ENCODE peak calls at places on chromosomes 1 and 21, in ten cellular contexts. One of them, this sample, is unnamed. For H3K9me3 and H3K27me3, the result is how much of the 10 kb centered on the place peaks cover.

GRCh38 chr1:37549341-37549740 is 4.8 kb downstream of the SNIP1 start:
- DNase-seq in right lobe of liver: no peak
- DNase-seq in IMR-90: peak
- DNase-seq in endodermal cell: no peak
- DNase-seq in tibial artery: peak
- DNase-seq in uterus: no peak
- DNase-seq in lower lobe of right lung: no peak
- DNase-seq in neural progenitor cell: no peak
- DNase-seq in thoracic aorta: no peak
- DNase-seq in body of pancreas: no peak
- DNase-seq in this sample: no peak

GRCh38 chr1:241473026-241473425 is 46.5 kb downstream of the FH start:
- DNase-seq in thoracic aorta: no peak
- DNase-seq in endodermal cell: no peak
- DNase-seq in IMR-90: no peak
- DNase-seq in right lobe of liver: no peak
- DNase-seq in body of pancreas: no peak
- DNase-seq in uterus: no peak
- DNase-seq in tibial artery: no peak
- DNase-seq in neural progenitor cell: no peak
- DNase-seq in lower lobe of right lung: no peak
- DNase-seq in this sample: no peak

GRCh38 chr1:55040083-55040952 is 970 bp downstream of the PCSK9 start:
- DNase-seq in body of pancreas: peak
- DNase-seq in neural progenitor cell: peak
- DNase-seq in uterus: no peak
- DNase-seq in endodermal cell: peak
- DNase-seq in IMR-90: no peak
- DNase-seq in lower lobe of right lung: no peak
- DNase-seq in thoracic aorta: no peak
- DNase-seq in right lobe of liver: peak
- DNase-seq in tibial artery: peak
- DNase-seq in this sample: no peak

GRCh38 chr1:196858811-196859210 is 29.0 kb upstream of the CFHR4 start:
- DNase-seq in IMR-90: no peak
- DNase-seq in tibial artery: no peak
- DNase-seq in lower lobe of right lung: no peak
- DNase-seq in body of pancreas: no peak
- DNase-seq in endodermal cell: no peak
- DNase-seq in right lobe of liver: no peak
- DNase-seq in thoracic aorta: no peak
- DNase-seq in uterus: no peak
- DNase-seq in neural progenitor cell: no peak
- DNase-seq in this sample: no peak

GRCh38 chr1:115411388-115412063 is 73.5 kb upstream of the NGF start:
- DNase-seq in tibial artery: no peak
- DNase-seq in endodermal cell: no peak
- DNase-seq in right lobe of liver: no peak
- DNase-seq in body of pancreas: no peak
- DNase-seq in thoracic aorta: no peak
- DNase-seq in lower lobe of right lung: no peak
- DNase-seq in uterus: no peak
- DNase-seq in IMR-90: peak
- DNase-seq in neural progenitor cell: no peak
- DNase-seq in this sample: no peak

GRCh38 chr1:45586769-45587168 is 2.9 kb downstream of the NASP start:
- DNase-seq in tibial artery: no peak
- DNase-seq in lower lobe of right lung: no peak
- DNase-seq in thoracic aorta: no peak
- DNase-seq in body of pancreas: no peak
- DNase-seq in neural progenitor cell: no peak
- DNase-seq in endodermal cell: no peak
- DNase-seq in right lobe of liver: no peak
- DNase-seq in IMR-90: no peak
- DNase-seq in uterus: no peak
- DNase-seq in this sample: no peak

GRCh38 chr21:45055861-45056260 is 18.5 kb upstream of the ADARB1 start:
- DNase-seq in endodermal cell: no peak
- DNase-seq in lower lobe of right lung: no peak
- DNase-seq in neural progenitor cell: no peak
- DNase-seq in tibial artery: peak
- DNase-seq in uterus: no peak
- DNase-seq in right lobe of liver: no peak
- DNase-seq in body of pancreas: no peak
- DNase-seq in thoracic aorta: no peak
- DNase-seq in IMR-90: peak
- DNase-seq in this sample: no peak

GRCh38 chr1:192224846-192225245 is 66.6 kb downstream of the RGS18 start:
- DNase-seq in lower lobe of right lung: no peak
- DNase-seq in uterus: no peak
- DNase-seq in IMR-90: no peak
- DNase-seq in tibial artery: no peak
- DNase-seq in body of pancreas: no peak
- DNase-seq in right lobe of liver: no peak
- DNase-seq in endodermal cell: no peak
- DNase-seq in neural progenitor cell: no peak
- DNase-seq in thoracic aorta: no peak
- DNase-seq in this sample: no peak

GRCh38 chr1:97138515-97139032 is 417.0 kb downstream of the PTBP2 start:
- DNase-seq in right lobe of liver: no peak
- DNase-seq in body of pancreas: no peak
- DNase-seq in uterus: no peak
- DNase-seq in endodermal cell: no peak
- DNase-seq in tibial artery: no peak
- DNase-seq in lower lobe of right lung: no peak
- DNase-seq in IMR-90: no peak
- DNase-seq in neural progenitor cell: no peak
- DNase-seq in thoracic aorta: no peak
- DNase-seq in this sample: no peak

GRCh38 chr1:228917342-228917741 is 182.1 kb downstream of the RHOU start:
- DNase-seq in uterus: no peak
- DNase-seq in lower lobe of right lung: no peak
- DNase-seq in endodermal cell: no peak
- DNase-seq in right lobe of liver: no peak
- DNase-seq in tibial artery: no peak
- DNase-seq in neural progenitor cell: no peak
- DNase-seq in thoracic aorta: no peak
- DNase-seq in IMR-90: no peak
- DNase-seq in body of pancreas: no peak
- DNase-seq in this sample: no peak
- H3K9me3 ChIP-seq in uterus: under half
- H3K9me3 ChIP-seq in lower lobe of right lung: under half
- H3K9me3 ChIP-seq in endodermal cell: under half
- H3K9me3 ChIP-seq in right lobe of liver: under half
- H3K9me3 ChIP-seq in tibial artery: under half
- H3K9me3 ChIP-seq in neural progenitor cell: under half
- H3K9me3 ChIP-seq in thoracic aorta: under half
- H3K9me3 ChIP-seq in IMR-90: under half
- H3K9me3 ChIP-seq in body of pancreas: under half
- H3K9me3 ChIP-seq in this sample: under half

GRCh38 chr1:228064741-228065542 is 17.6 kb upstream of the ARF1 start:
- DNase-seq in thoracic aorta: no peak
- DNase-seq in right lobe of liver: no peak
- DNase-seq in endodermal cell: no peak
- DNase-seq in neural progenitor cell: no peak
- DNase-seq in IMR-90: no peak
- DNase-seq in lower lobe of right lung: no peak
- DNase-seq in tibial artery: no peak
- DNase-seq in uterus: no peak
- DNase-seq in body of pancreas: no peak
- DNase-seq in this sample: no peak
- H3K27me3 ChIP-seq in thoracic aorta: under half
- H3K27me3 ChIP-seq in right lobe of liver: under half
- H3K27me3 ChIP-seq in endodermal cell: under half
- H3K27me3 ChIP-seq in neural progenitor cell: half or more
- H3K27me3 ChIP-seq in IMR-90: under half
- H3K27me3 ChIP-seq in lower lobe of right lung: half or more
- H3K27me3 ChIP-seq in tibial artery: under half
- H3K27me3 ChIP-seq in uterus: under half
- H3K27me3 ChIP-seq in body of pancreas: under half
- H3K27me3 ChIP-seq in this sample: half or more

DNA sequence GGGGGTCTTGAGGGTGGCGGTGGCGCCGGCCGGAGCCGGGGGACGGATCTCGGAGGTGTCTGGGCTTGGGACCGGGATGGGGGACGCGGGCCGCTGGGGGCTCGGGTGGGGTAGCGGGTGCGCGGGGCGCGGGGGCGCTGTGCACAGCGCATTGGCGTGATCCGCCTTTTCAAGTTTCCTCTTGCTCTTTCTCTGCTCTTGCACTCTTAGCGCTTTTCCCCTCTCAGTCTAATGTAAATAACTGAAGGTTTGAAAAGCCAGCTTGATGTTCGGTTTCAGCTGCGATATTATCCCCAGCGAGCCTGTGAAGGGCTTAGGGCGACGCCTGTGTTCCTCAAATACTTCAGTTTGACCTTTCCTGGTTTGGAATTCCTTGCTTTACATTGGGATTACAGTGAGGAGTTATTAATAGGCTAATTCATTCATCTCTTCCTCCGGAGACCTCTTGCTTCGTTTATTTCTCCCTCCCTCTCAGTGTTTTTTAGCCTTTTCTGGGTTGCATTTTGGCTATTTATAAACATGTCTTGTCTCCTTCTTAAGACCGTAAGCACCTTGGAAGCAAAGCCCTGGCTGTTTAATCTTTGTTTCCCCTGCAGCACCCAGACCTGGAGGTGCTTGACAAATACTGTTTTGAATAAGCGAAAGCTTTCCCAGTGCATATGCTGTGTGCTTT is 673 bp downstream of the RAB4A start:
- DNase-seq in endodermal cell: no peak
- DNase-seq in right lobe of liver: no peak
- DNase-seq in IMR-90: peak
- DNase-seq in neural progenitor cell: peak
- DNase-seq in thoracic aorta: no peak
- DNase-seq in body of pancreas: peak
- DNase-seq in uterus: no peak
- DNase-seq in tibial artery: no peak
- DNase-seq in lower lobe of right lung: no peak
- DNase-seq in this sample: no peak
- TF ChIP-seq CTCF in endodermal cell: no peak
- TF ChIP-seq CTCF in right lobe of liver: no peak
- TF ChIP-seq CTCF in IMR-90: peak
- TF ChIP-seq CTCF in neural progenitor cell: peak
- TF ChIP-seq CTCF in thoracic aorta: no peak
- TF ChIP-seq CTCF in body of pancreas: no peak
- TF ChIP-seq CTCF in uterus: no peak
- TF ChIP-seq CTCF in tibial artery: no peak
- TF ChIP-seq CTCF in lower lobe of right lung: no peak
- TF ChIP-seq CTCF in this sample: no peak

DNA sequence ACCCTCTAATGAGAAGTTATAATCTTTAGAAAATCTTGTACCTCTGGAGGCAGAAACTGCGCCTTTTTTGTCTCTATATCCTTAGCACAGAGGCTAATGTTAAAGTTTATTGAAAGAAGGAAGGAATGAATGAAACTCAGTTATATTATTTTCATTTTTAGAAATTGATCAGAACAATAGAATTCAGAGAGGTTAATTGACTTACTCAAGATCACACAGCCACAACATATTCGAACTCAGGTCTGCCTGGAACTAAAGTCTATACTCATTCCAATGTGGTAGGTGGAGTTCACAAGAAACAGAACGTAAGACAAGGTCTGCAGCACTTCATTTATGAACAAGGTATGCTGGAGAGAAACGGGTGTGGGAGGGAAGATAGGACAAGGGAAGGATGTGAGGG is 23.0 kb upstream of the ITPKB start:
- DNase-seq in lower lobe of right lung: no peak
- DNase-seq in right lobe of liver: no peak
- DNase-seq in neural progenitor cell: no peak
- DNase-seq in thoracic aorta: no peak
- DNase-seq in IMR-90: no peak
- DNase-seq in uterus: no peak
- DNase-seq in endodermal cell: no peak
- DNase-seq in body of pancreas: no peak
- DNase-seq in tibial artery: no peak
- DNase-seq in this sample: no peak
- H3K9me3 ChIP-seq in lower lobe of right lung: under half
- H3K9me3 ChIP-seq in right lobe of liver: under half
- H3K9me3 ChIP-seq in neural progenitor cell: under half
- H3K9me3 ChIP-seq in thoracic aorta: under half
- H3K9me3 ChIP-seq in IMR-90: under half
- H3K9me3 ChIP-seq in uterus: under half
- H3K9me3 ChIP-seq in endodermal cell: under half
- H3K9me3 ChIP-seq in body of pancreas: under half
- H3K9me3 ChIP-seq in tibial artery: under half
- H3K9me3 ChIP-seq in this sample: under half